ENCODE peak calls at places on chromosomes 7 and 10, in nine cellular contexts. O is Calu3; I is T-helper 17 cell; R is NCI-H2081 treated with DMSO at 0.1 percent for 48 hours; L is WTC11; S is GF-D8; C is HEK293T; T is natural killer cell treated with Interleukin-12 subunit alpha and Interleukin-12 subunit beta and Interleukin-15 and Interleukin-18, amount 100 ng/mL, for 72 hours; G is nucleus accumbens. M is an unnamed sample.

GRCh38 chr7:10708447-10708846 is 265.2 kb upstream of the PHF14 start:
- DNase-seq in O (peak; percentile 48), G (no peak), I (no peak), C (peak; percentile 17), S (no peak), L (peak; percentile 38), R (no peak), T (no peak), M (no peak)

GRCh38 chr7:44884553-44885393 is 557 bp downstream of the PURB start:
- DNase-seq in I (peak; percentile 33), S (no peak), R (no peak), L (peak; percentile 54), G (no peak), O (peak; percentile 66), T (peak; percentile 69), C (peak; percentile 20), M (peak; percentile 57)

GRCh38 chr10:17633353-17633752 is 10.6 kb upstream of the STAM start:
- DNase-seq in R (no peak), I (no peak), S (no peak), G (no peak), C (no peak), T (no peak), L (no peak), O (no peak), M (no peak)

GRCh38 chr7:30930621-30931020 is 19.0 kb downstream of the AQP1 start:
- DNase-seq in O (no peak), G (no peak), S (no peak), I (no peak), T (peak; percentile 28), R (no peak), C (no peak), L (no peak), M (no peak)

GRCh38 chr7:147535619-147536200 is 1054.9 kb upstream of the C7orf33 start:
- DNase-seq in I (no peak), S (no peak), L (no peak), G (no peak), T (no peak), C (no peak), R (no peak), O (no peak), M (no peak)

GRCh38 chr7:113796557-113796956 is 122.3 kb downstream of the PPP1R3A start:
- DNase-seq in O (no peak), R (no peak), I (no peak), C (no peak), T (no peak), S (peak; percentile 64), L (no peak), G (no peak), M (no peak)

GRCh38 chr7:154841731-154842331 is 161.1 kb downstream of the PAXIP1 start:
- DNase-seq in L (no peak), G (no peak), I (no peak), T (no peak), R (peak; percentile 75), O (no peak), S (no peak), C (no peak), M (no peak)

GRCh38 chr7:28266377-28266776 is 85.8 kb upstream of the JAZF1 start:
- DNase-seq in G (no peak), C (no peak), O (no peak), L (no peak), I (no peak), T (no peak), S (no peak), R (no peak), M (no peak)

GRCh38 chr7:66522518-66522917 is 106.2 kb upstream of the KCTD7 start:
- DNase-seq in I (no peak), C (no peak), S (no peak), T (no peak), G (no peak), O (peak; percentile 28), R (no peak), L (no peak), M (no peak)

GRCh38 chr10:88800152-88801125 is 2.1 kb upstream of the LIPM start:
- DNase-seq in I (no peak), L (no peak), T (no peak), G (no peak), O (no peak), R (no peak), S (no peak), C (no peak), M (no peak)

GRCh38 chr10:93216341-93216985 is 142.8 kb downstream of the CYP26A1 start:
- DNase-seq in I (no peak), R (no peak), L (no peak), S (no peak), O (no peak), C (no peak), G (no peak), T (no peak), M (no peak)

GRCh38 chr10:80413152-80413996 is 5.0 kb downstream of the PRXL2A start:
- DNase-seq in L (peak; percentile 21), O (no peak), T (no peak), G (no peak), S (no peak), I (no peak), C (no peak), R (no peak), M (no peak)

GRCh38 chr7:55073051-55073511 is 54.3 kb downstream of the EGFR start:
- DNase-seq in R (no peak), I (no peak), T (no peak), O (no peak), S (no peak), G (no peak), L (no peak), C (no peak), M (no peak)

GRCh38 chr7:35003679-35004278 is 33.5 kb downstream of the DPY19L1 start:
- DNase-seq in G (no peak), T (no peak), R (no peak), S (peak; percentile 19), L (no peak), O (peak; percentile 96), I (no peak), C (no peak), M (no peak)

GRCh38 chr7:26346611-26347200 is 55.0 kb downstream of the SNX10 start:
- DNase-seq in R (no peak), I (no peak), O (peak; percentile 53), T (no peak), C (no peak), S (no peak), L (no peak), G (no peak), M (no peak)